ENCODE peak calls at places on chromosomes 11 and 22, in six cellular contexts. One of them, this sample, is unnamed. For H3K27me3 and H3K9me3, the result is how much of the 10 kb centered on the place peaks cover.

GRCh38 chr11:442611-443081 is 835 bp upstream of the ANO9 start:
- DNase-seq in heart right ventricle: no peak
- DNase-seq in HCT116: no peak
- DNase-seq in prostate gland: no peak
- DNase-seq in IMR-90: no peak
- DNase-seq in neural progenitor cell: no peak
- DNase-seq in this sample: no peak

GRCh38 chr11:77049081-77049480 is 14.9 kb downstream of the B3GNT6 start:
- DNase-seq in HCT116: no peak
- DNase-seq in prostate gland: no peak
- DNase-seq in IMR-90: no peak
- DNase-seq in neural progenitor cell: no peak
- DNase-seq in heart right ventricle: no peak
- DNase-seq in this sample: no peak

GRCh38 chr11:65821107-65821506 is 12.7 kb upstream of the SNX32 start:
- DNase-seq in prostate gland: no peak
- DNase-seq in heart right ventricle: no peak
- DNase-seq in IMR-90: no peak
- DNase-seq in neural progenitor cell: no peak
- DNase-seq in HCT116: no peak
- DNase-seq in this sample: no peak

GRCh38 chr22:23217171-23218052 is 37.1 kb downstream of the BCR start:
- DNase-seq in heart right ventricle: peak
- DNase-seq in neural progenitor cell: no peak
- DNase-seq in prostate gland: no peak
- DNase-seq in IMR-90: no peak
- DNase-seq in HCT116: no peak
- DNase-seq in this sample: no peak

GRCh38 chr11:117673561-117673960 is 123.5 kb downstream of the DSCAML1 start:
- DNase-seq in heart right ventricle: no peak
- DNase-seq in neural progenitor cell: no peak
- DNase-seq in HCT116: no peak
- DNase-seq in IMR-90: no peak
- DNase-seq in prostate gland: no peak
- DNase-seq in this sample: no peak

GRCh38 chr11:75793966-75794365 is 21.0 kb upstream of the UVRAG start:
- DNase-seq in neural progenitor cell: no peak
- DNase-seq in prostate gland: no peak
- DNase-seq in HCT116: no peak
- DNase-seq in heart right ventricle: no peak
- DNase-seq in IMR-90: no peak
- DNase-seq in this sample: no peak

GRCh38 chr11:69573751-69574382 is 67.1 kb upstream of the CCND1 start:
- DNase-seq in heart right ventricle: no peak
- DNase-seq in HCT116: no peak
- DNase-seq in prostate gland: no peak
- DNase-seq in neural progenitor cell: no peak
- DNase-seq in IMR-90: no peak
- DNase-seq in this sample: no peak

GRCh38 chr11:47143322-47143721 is 33.4 kb downstream of the ARFGAP2 start:
- DNase-seq in prostate gland: peak
- DNase-seq in neural progenitor cell: no peak
- DNase-seq in IMR-90: peak
- DNase-seq in heart right ventricle: peak
- DNase-seq in HCT116: no peak
- DNase-seq in this sample: no peak

GRCh38 chr11:69483696-69484426 is 2.4 kb downstream of the LINC01488 start:
- DNase-seq in prostate gland: no peak
- DNase-seq in neural progenitor cell: peak
- DNase-seq in heart right ventricle: no peak
- DNase-seq in HCT116: no peak
- DNase-seq in IMR-90: no peak
- DNase-seq in this sample: no peak

GRCh38 chr11:11577246-11577855 is 44.5 kb downstream of the GALNT18 start:
- DNase-seq in HCT116: no peak
- DNase-seq in neural progenitor cell: no peak
- DNase-seq in IMR-90: peak
- DNase-seq in prostate gland: no peak
- DNase-seq in heart right ventricle: peak
- DNase-seq in this sample: peak

GRCh38 chr22:35739642-35740041 is 22.0 kb downstream of the APOL5 start:
- DNase-seq in neural progenitor cell: peak
- DNase-seq in IMR-90: no peak
- DNase-seq in HCT116: no peak
- DNase-seq in heart right ventricle: no peak
- DNase-seq in prostate gland: no peak
- DNase-seq in this sample: no peak

DNA sequence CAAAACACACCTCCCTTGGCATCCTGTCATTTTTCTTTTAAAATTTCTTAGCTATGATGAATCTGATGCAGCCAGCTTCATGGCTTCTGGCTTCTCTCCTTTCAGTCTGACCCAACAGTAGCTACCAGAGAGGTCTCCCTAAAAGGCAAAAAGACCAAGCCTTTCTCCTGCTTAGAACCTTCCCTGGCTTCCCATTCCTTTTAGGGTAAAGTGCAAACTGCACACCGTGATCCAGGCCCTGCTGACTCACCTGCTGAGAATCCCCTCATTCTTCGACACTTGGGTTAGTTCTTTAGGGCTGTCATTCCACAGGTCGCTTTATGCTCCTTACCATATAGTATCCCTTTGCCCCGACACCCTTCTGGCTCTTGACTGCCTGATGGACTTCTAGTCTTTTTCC is 362.4 kb downstream of the MIAT start:
- DNase-seq in prostate gland: no peak
- DNase-seq in neural progenitor cell: no peak
- DNase-seq in heart right ventricle: no peak
- DNase-seq in IMR-90: no peak
- DNase-seq in HCT116: no peak
- DNase-seq in this sample: no peak
- H3K27me3 ChIP-seq in prostate gland: under half
- H3K27me3 ChIP-seq in neural progenitor cell: under half
- H3K27me3 ChIP-seq in heart right ventricle: under half
- H3K27me3 ChIP-seq in IMR-90: under half
- H3K27me3 ChIP-seq in HCT116: half or more
- H3K27me3 ChIP-seq in this sample: under half

DNA sequence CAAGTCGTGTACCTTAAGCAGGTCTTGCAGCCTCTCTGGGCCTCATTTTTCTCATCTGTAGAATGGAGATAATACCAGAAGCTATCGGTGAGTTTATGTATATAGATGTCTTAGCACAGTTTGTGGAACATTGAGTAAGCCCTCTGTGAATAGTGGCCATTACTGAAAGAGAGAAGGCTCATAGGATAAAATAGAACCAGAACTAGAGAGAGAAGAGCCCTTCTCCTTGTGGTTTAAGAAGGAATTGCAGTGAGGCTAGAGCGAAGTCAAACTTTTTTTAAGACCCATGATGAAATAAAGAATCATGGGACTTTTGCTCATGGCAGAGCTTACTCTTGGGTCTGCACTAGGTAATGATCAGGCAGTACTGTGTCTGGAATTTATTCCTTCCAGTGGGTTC is 137.1 kb downstream of the TRIM44 start:
- DNase-seq in heart right ventricle: no peak
- DNase-seq in IMR-90: no peak
- DNase-seq in neural progenitor cell: no peak
- DNase-seq in prostate gland: no peak
- DNase-seq in HCT116: no peak
- DNase-seq in this sample: no peak
- TF ChIP-seq CTCF in heart right ventricle: peak
- TF ChIP-seq CTCF in IMR-90: no peak
- TF ChIP-seq CTCF in neural progenitor cell: no peak
- TF ChIP-seq CTCF in prostate gland: no peak
- TF ChIP-seq CTCF in HCT116: peak
- TF ChIP-seq CTCF in this sample: peak

DNA sequence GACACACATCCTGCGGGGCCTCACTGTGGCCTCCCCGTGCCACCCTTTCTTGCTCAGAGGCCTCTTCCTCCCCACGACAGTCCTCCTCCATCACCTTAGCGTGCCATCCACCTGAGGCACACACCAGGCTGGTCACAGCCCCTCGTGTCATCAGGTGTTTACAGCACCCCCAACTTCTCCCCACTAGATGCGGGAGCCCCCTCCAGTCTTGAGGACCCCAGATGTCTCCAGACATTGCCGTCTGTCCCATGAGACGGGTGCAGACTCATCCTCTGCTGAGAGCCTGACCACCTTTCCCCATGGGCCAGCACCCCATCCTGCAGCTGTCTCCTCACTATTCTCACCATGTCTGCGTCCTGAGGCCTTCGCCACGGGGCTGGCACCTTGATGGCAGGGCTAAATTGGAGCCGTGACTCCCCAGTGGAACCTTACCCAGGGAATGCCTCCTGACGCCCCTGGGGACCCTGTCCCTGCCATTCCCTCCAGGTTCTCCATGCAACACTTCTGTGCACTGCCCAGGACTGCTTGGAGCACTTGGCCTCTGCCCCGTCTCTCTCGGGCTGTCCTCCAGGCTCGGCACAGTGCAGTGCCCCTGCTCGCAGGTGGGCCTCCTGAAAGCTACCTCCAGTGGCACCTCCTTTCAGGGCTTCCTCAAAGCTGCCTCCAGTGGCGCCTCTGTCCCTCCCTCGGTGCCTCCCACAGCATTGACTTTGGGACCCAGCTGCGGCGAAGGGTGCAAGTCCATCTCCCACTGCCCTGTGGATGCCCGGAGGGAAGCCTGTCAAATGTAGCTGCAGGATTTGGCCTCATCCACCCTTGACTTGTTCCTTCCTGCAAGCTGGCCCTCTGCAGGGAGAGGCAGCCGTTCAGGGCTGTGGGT is 1386.8 kb downstream of the BRD1 start:
- DNase-seq in neural progenitor cell: no peak
- DNase-seq in IMR-90: no peak
- DNase-seq in heart right ventricle: no peak
- DNase-seq in prostate gland: no peak
- DNase-seq in HCT116: no peak
- DNase-seq in this sample: no peak
- H3K9me3 ChIP-seq in neural progenitor cell: under half
- H3K9me3 ChIP-seq in IMR-90: half or more
- H3K9me3 ChIP-seq in heart right ventricle: under half
- H3K9me3 ChIP-seq in prostate gland: under half
- H3K9me3 ChIP-seq in HCT116: under half
- H3K9me3 ChIP-seq in this sample: under half

GRCh38 chr11:13031349-13031748 is 22.2 kb downstream of the RASSF10 start:
- DNase-seq in prostate gland: no peak
- DNase-seq in neural progenitor cell: no peak
- DNase-seq in IMR-90: no peak
- DNase-seq in HCT116: no peak
- DNase-seq in heart right ventricle: no peak
- DNase-seq in this sample: no peak

GRCh38 chr11:13035711-13036110 is 26.6 kb downstream of the RASSF10 start:
- DNase-seq in neural progenitor cell: no peak
- DNase-seq in HCT116: no peak
- DNase-seq in prostate gland: no peak
- DNase-seq in heart right ventricle: no peak
- DNase-seq in IMR-90: no peak
- DNase-seq in this sample: no peak

GRCh38 chr11:13036235-13036634 is 27.1 kb downstream of the RASSF10 start:
- DNase-seq in HCT116: no peak
- DNase-seq in neural progenitor cell: no peak
- DNase-seq in IMR-90: no peak
- DNase-seq in heart right ventricle: no peak
- DNase-seq in prostate gland: no peak
- DNase-seq in this sample: no peak

GRCh38 chr11:13030857-13031256 is 21.7 kb downstream of the RASSF10 start:
- DNase-seq in IMR-90: no peak
- DNase-seq in prostate gland: peak
- DNase-seq in neural progenitor cell: no peak
- DNase-seq in heart right ventricle: peak
- DNase-seq in HCT116: no peak
- DNase-seq in this sample: peak

GRCh38 chr11:13033760-13034533 is 24.8 kb downstream of the RASSF10 start:
- DNase-seq in heart right ventricle: no peak
- DNase-seq in neural progenitor cell: peak
- DNase-seq in IMR-90: no peak
- DNase-seq in prostate gland: no peak
- DNase-seq in HCT116: no peak
- DNase-seq in this sample: no peak
- H3K27me3 ChIP-seq in heart right ventricle: under half
- H3K27me3 ChIP-seq in neural progenitor cell: under half
- H3K27me3 ChIP-seq in IMR-90: half or more
- H3K27me3 ChIP-seq in prostate gland: under half
- H3K27me3 ChIP-seq in HCT116: under half
- H3K27me3 ChIP-seq in this sample: under half

DNA sequence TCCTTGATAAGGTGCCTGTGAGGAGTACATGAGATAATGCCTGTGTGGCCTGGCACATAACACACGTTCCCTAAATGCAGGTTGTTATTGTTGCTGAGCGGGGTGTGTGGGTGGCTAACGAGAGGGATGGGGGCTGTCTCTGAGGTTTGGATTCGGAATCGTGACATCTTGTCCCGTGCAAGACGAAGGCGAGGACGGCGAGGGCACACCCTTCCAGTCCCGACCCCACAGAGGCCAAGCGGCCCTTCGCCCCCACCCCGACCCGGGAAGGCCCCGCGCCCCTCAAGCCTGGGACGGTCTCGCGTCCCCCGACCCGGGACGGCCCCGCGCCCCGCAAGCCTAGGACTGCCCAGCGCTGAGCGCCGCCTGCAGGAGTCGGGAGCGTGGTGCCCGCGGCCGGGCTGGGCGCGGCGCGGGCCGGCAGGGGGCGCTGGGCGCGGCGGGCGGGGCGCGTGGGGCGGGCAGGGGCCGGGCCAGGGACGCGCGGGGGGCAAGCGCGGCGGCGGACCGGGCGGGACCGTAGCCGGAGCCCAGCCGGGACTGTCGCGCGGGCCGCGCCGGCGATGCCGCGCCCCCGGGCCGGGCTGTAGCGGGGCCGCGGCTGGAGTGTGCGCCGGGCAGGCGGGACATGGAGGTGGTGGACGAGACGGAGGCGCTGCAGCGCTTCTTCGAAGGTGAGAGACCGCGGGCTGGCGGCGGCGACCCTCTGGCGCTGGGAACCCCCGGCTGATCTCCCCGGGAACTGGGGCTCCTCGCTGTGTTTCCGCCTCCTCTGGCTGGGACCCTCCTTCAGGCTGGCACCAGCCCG is at the start of gene MYRF:
- DNase-seq in neural progenitor cell: peak
- DNase-seq in prostate gland: peak
- DNase-seq in IMR-90: peak
- DNase-seq in HCT116: no peak
- DNase-seq in heart right ventricle: peak
- DNase-seq in this sample: peak
- TF ChIP-seq CTCF in neural progenitor cell: peak
- TF ChIP-seq CTCF in prostate gland: peak
- TF ChIP-seq CTCF in IMR-90: peak
- TF ChIP-seq CTCF in HCT116: peak
- TF ChIP-seq CTCF in heart right ventricle: no peak
- TF ChIP-seq CTCF in this sample: peak

GRCh38 chr22:47210686-47211085 is 448.2 kb downstream of the TBC1D22A start:
- DNase-seq in IMR-90: no peak
- DNase-seq in prostate gland: no peak
- DNase-seq in HCT116: no peak
- DNase-seq in neural progenitor cell: no peak
- DNase-seq in heart right ventricle: no peak
- DNase-seq in this sample: no peak
- H3K9me3 ChIP-seq in IMR-90: under half
- H3K9me3 ChIP-seq in prostate gland: under half
- H3K9me3 ChIP-seq in HCT116: under half
- H3K9me3 ChIP-seq in neural progenitor cell: under half
- H3K9me3 ChIP-seq in heart right ventricle: under half
- H3K9me3 ChIP-seq in this sample: under half